ENCODE peak calls at places on chromosome 4, in four cellular contexts. C, Z, P and L are unnamed samples.
A peak's percentile ranks its signal among the peaks of the same experiment; 100 is the strongest.

GRCh38 chr4:177315767-177316490 is 6.3 kb downstream of the NEIL3 start:
- DNase-seq in C (no peak), Z (no peak), P (no peak), L (no peak)

GRCh38 chr4:74874785-74875367 is 58.0 kb upstream of the PARM1 start:
- DNase-seq in C (peak; percentile 27), Z (peak; percentile 71), P (peak; percentile 84), L (no peak)

GRCh38 chr4:136183513-136183912 is 1348.8 kb downstream of the PCDH18 start:
- DNase-seq in C (no peak), Z (no peak), P (no peak), L (no peak)

GRCh38 chr4:86522349-86522748 is 71.8 kb upstream of the PTPN13 start:
- DNase-seq in C (no peak), Z (no peak), P (no peak), L (no peak)

GRCh38 chr4:16029329-16029728 is 54.5 kb downstream of the PROM1 start:
- DNase-seq in C (no peak), Z (no peak), P (peak; percentile 79), L (no peak)

GRCh38 chr4:158535130-158535614 is 13.5 kb downstream of the RXFP1 start:
- DNase-seq in C (no peak), Z (no peak), P (peak; percentile 80), L (no peak)

GRCh38 chr4:120078216-120078615 is 11.6 kb upstream of the MAD2L1 start:
- DNase-seq in C (no peak), Z (no peak), P (no peak), L (no peak)

GRCh38 chr4:92265066-92265465 is 38.7 kb upstream of the GRID2 start:
- DNase-seq in C (no peak), Z (no peak), P (no peak), L (no peak)

GRCh38 chr4:151887151-151887815 is 126.5 kb upstream of the GATB start:
- DNase-seq in C (no peak), Z (no peak), P (no peak), L (no peak)

GRCh38 chr4:54213812-54214211 is 15.3 kb upstream of the PDGFRA start:
- DNase-seq in C (peak; percentile 53), Z (no peak), P (no peak), L (no peak)

GRCh38 chr4:3870567-3870962 is 104.4 kb downstream of the ADRA2C start:
- DNase-seq in C (no peak), Z (peak; percentile 36), P (no peak), L (no peak)

GRCh38 chr4:175339100-175339707 is 421.0 kb downstream of the ADAM29 start:
- DNase-seq in C (no peak), Z (no peak), P (peak; percentile 80), L (no peak)

GRCh38 chr4:1721003-1721665 is at the start of the genes TACC3 and TMEM129:
- DNase-seq in C (peak; percentile 95), Z (peak; percentile 98), P (peak; percentile 87), L (peak; percentile 97)

GRCh38 chr4:41757521-41758156 is 9.1 kb upstream of the PHOX2B start:
- DNase-seq in C (no peak), Z (no peak), P (no peak), L (no peak)

GRCh38 chr4:1164040-1164439 is 8.3 kb downstream of the SPON2 start:
- DNase-seq in C (no peak), Z (no peak), P (no peak), L (no peak)

GRCh38 chr4:24404281-24404680 is 180.1 kb downstream of the DHX15 start:
- DNase-seq in C (no peak), Z (no peak), P (peak; percentile 44), L (no peak)

GRCh38 chr4:86449746-86450145 is 89.9 kb upstream of the MAPK10 start:
- DNase-seq in C (no peak), Z (no peak), P (no peak), L (no peak)

GRCh38 chr4:141810038-141810701 is 173.8 kb downstream of the IL15 start:
- DNase-seq in C (no peak), Z (no peak), P (peak; percentile 26), L (no peak)

GRCh38 chr4:68344049-68344448 is 5.8 kb downstream of the YTHDC1 start:
- DNase-seq in C (no peak), Z (no peak), P (no peak), L (no peak)

GRCh38 chr4:169952236-169953088 is 73.7 kb downstream of the MFAP3L start:
- DNase-seq in C (no peak), Z (no peak), P (no peak), L (no peak)

GRCh38 chr4:69668680-69669079 is 15.6 kb upstream of the UGT2A1 start:
- DNase-seq in C (no peak), Z (no peak), P (no peak), L (no peak)

GRCh38 chr4:185840953-185841352 is 29.0 kb upstream of the SORBS2 start:
- DNase-seq in C (no peak), Z (no peak), P (no peak), L (no peak)

GRCh38 chr4:105306158-105306781 is 159.6 kb downstream of the TET2 start:
- DNase-seq in C (no peak), Z (no peak), P (no peak), L (no peak)

GRCh38 chr4:128711361-128711760 is 98.1 kb upstream of the JADE1 start:
- DNase-seq in C (no peak), Z (no peak), P (no peak), L (no peak)

GRCh38 chr4:135277116-135277979 is 1075.8 kb upstream of the PABPC4L start:
- DNase-seq in C (no peak), Z (no peak), P (peak; percentile 77), L (no peak)

GRCh38 chr4:154349829-154350228 is 141.8 kb downstream of the DCHS2 start:
- DNase-seq in C (no peak), Z (no peak), P (no peak), L (no peak)

GRCh38 chr4:153467154-153467896 is 1.2 kb downstream of the TMEM131L start:
- DNase-seq in C (peak; percentile 84), Z (peak; percentile 94), P (no peak), L (peak; percentile 93)

GRCh38 chr4:61374612-61374920 is 174.4 kb downstream of the ADGRL3 start:
- DNase-seq in C (no peak), Z (no peak), P (peak; percentile 0), L (no peak)

GRCh38 chr4:23614284-23614892 is 275.5 kb downstream of the PPARGC1A start:
- DNase-seq in C (no peak), Z (no peak), P (peak; percentile 1), L (peak; percentile 32)

GRCh38 chr4:119087121-119087520 is 48.5 kb upstream of the MYOZ2 start:
- DNase-seq in C (no peak), Z (no peak), P (no peak), L (no peak)

GRCh38 chr4:67451464-67451863 is 93.8 kb downstream of the CENPC start:
- DNase-seq in C (no peak), Z (no peak), P (peak; percentile 57), L (no peak)

GRCh38 chr4:40289366-40290188 is 45.6 kb upstream of the CHRNA9 start:
- DNase-seq in C (no peak), Z (no peak), P (peak; percentile 3), L (no peak)

GRCh38 chr4:121256346-121256745 is 92.2 kb upstream of the TNIP3 start:
- DNase-seq in C (no peak), Z (no peak), P (peak; percentile 80), L (peak; percentile 42)

GRCh38 chr4:3513807-3514206 is 18.4 kb downstream of the LRPAP1 start:
- DNase-seq in C (no peak), Z (no peak), P (no peak), L (no peak)

GRCh38 chr4:36411338-36411737 is 129.9 kb downstream of the DTHD1 start:
- DNase-seq in C (no peak), Z (no peak), P (no peak), L (no peak)

GRCh38 chr4:25970691-25971427 is 56.8 kb downstream of the SMIM20 start:
- DNase-seq in C (no peak), Z (peak; percentile 60), P (no peak), L (no peak)

DNA sequence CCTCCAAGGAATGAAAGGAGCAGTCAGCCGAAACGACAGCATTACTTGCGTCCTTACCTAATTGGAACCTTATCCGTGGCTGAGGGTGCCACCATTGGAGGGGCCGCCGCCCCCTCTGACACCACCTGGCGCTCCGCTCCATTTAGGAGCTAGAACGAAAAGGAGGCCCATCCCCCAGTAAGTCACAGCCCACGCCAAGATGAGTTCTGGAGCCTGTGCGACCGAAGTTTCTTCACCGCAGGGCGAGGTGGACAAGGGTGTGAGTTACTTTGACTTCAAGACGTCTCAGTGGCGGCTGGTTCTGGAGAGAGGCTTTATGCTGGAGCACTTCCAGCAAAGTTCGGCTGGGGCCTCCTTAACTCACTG is 729 bp upstream of the IRF2 start:
- DNase-seq in C (peak; percentile 57), Z (peak; percentile 75), P (peak; percentile 35), L (peak; percentile 60)
- TF ChIP-seq POLR2A in C (no peak), Z (no peak), P (no peak), L (no peak)

GRCh38 chr4:132437117-132437516 is 712.0 kb upstream of the PCDH10 start:
- DNase-seq in C (no peak), Z (no peak), P (no peak), L (no peak)
- TF ChIP-seq POLR2A in C (no peak), Z (no peak), P (no peak), L (no peak)

DNA sequence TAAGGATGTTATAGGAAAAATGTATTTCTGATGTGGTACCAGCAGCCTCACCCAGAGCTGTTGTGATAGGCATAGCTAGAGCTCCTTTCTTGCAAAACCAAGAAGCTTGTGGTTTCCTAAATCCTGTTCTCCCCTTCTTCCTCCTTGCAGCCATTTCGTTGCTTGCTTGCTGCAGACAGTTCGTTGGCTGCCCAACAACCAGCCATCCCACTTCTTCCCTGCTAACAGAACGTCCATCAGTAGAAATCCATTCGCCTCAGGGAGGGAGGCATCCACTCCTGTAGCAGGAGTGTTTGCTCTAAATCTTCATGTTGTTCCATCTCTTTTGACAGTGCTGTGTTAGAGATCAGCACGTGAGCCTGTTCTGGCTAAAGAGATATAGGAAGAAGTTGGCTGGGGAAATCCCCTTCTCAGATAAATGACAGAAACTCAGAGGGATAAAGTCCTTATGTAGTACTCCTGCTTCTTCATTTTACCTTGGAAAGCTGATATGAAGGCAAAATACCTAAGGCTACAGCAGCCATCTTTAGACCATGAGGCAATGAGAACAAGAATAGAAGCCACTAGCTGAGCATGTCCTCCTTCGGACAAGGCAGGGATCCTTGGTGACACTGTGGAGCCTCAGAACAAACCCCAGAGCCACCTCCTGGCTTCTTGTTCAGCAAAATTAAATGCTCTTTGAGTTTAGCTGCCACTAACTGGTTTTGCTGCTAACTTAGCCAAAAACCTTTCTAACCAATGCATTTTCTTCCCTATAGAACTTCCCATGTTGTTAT is 68.4 kb upstream of the RELL1 start:
- DNase-seq in C (no peak), Z (no peak), P (no peak), L (no peak)
- TF ChIP-seq POLR2A in C (no peak), Z (no peak), P (no peak), L (no peak)

GRCh38 chr4:38572798-38573197 is 91.2 kb upstream of the KLF3 start:
- DNase-seq in C (no peak), Z (no peak), P (no peak), L (no peak)
- TF ChIP-seq POLR2A in C (no peak), Z (no peak), P (no peak), L (no peak)